ENCODE peak calls at places on chromosome 14, in nine cellular contexts. One of them, this sample, is unnamed.

GRCh38 chr14:64757601-64758000 is 53.4 kb downstream of the PLEKHG3 start:
- DNase-seq in stimulated activated naive CD4-positive, alpha-beta T cell: no peak
- DNase-seq in amniotic stem cell: no peak
- DNase-seq in NCI-H1417: no peak
- DNase-seq in A549: no peak
- DNase-seq in HT1080: no peak
- DNase-seq in activated CD4-positive, alpha-beta T cell treated with anti-CD3 and anti-CD28 coated beads, Interleukin-2, amount 50 U/mL, for 24 hours: no peak
- DNase-seq in stimulated activated CD4-positive, alpha-beta T cell treated with anti-CD3 and anti-CD28 coated beads, TNF-alpha, amount 100 ng/mL, for 1 hour: no peak
- DNase-seq in activated CD8-positive, alpha-beta T cell treated with anti-CD3 and anti-CD28 coated beads, Interleukin-2, amount 10 ng/mL, durations not matched to agents 7 days and 5 days: no peak
- DNase-seq in this sample: no peak

GRCh38 chr14:68486033-68486732 is 306.7 kb downstream of the ZFP36L1 start:
- DNase-seq in stimulated activated naive CD4-positive, alpha-beta T cell: no peak
- DNase-seq in amniotic stem cell: no peak
- DNase-seq in NCI-H1417: no peak
- DNase-seq in A549: no peak
- DNase-seq in HT1080: no peak
- DNase-seq in activated CD4-positive, alpha-beta T cell treated with anti-CD3 and anti-CD28 coated beads, Interleukin-2, amount 50 U/mL, for 24 hours: no peak
- DNase-seq in stimulated activated CD4-positive, alpha-beta T cell treated with anti-CD3 and anti-CD28 coated beads, TNF-alpha, amount 100 ng/mL, for 1 hour: no peak
- DNase-seq in activated CD8-positive, alpha-beta T cell treated with anti-CD3 and anti-CD28 coated beads, Interleukin-2, amount 10 ng/mL, durations not matched to agents 7 days and 5 days: no peak
- DNase-seq in this sample: no peak

GRCh38 chr14:67345583-67345982 is 14.0 kb downstream of the ATP6V1D start:
- DNase-seq in stimulated activated naive CD4-positive, alpha-beta T cell: no peak
- DNase-seq in amniotic stem cell: no peak
- DNase-seq in NCI-H1417: no peak
- DNase-seq in A549: no peak
- DNase-seq in HT1080: no peak
- DNase-seq in activated CD4-positive, alpha-beta T cell treated with anti-CD3 and anti-CD28 coated beads, Interleukin-2, amount 50 U/mL, for 24 hours: no peak
- DNase-seq in stimulated activated CD4-positive, alpha-beta T cell treated with anti-CD3 and anti-CD28 coated beads, TNF-alpha, amount 100 ng/mL, for 1 hour: no peak
- DNase-seq in activated CD8-positive, alpha-beta T cell treated with anti-CD3 and anti-CD28 coated beads, Interleukin-2, amount 10 ng/mL, durations not matched to agents 7 days and 5 days: no peak
- DNase-seq in this sample: no peak

GRCh38 chr14:92277031-92277430 is 45.9 kb upstream of the SLC24A4 start:
- DNase-seq in stimulated activated naive CD4-positive, alpha-beta T cell: no peak
- DNase-seq in amniotic stem cell: no peak
- DNase-seq in NCI-H1417: no peak
- DNase-seq in A549: no peak
- DNase-seq in HT1080: no peak
- DNase-seq in activated CD4-positive, alpha-beta T cell treated with anti-CD3 and anti-CD28 coated beads, Interleukin-2, amount 50 U/mL, for 24 hours: no peak
- DNase-seq in stimulated activated CD4-positive, alpha-beta T cell treated with anti-CD3 and anti-CD28 coated beads, TNF-alpha, amount 100 ng/mL, for 1 hour: no peak
- DNase-seq in activated CD8-positive, alpha-beta T cell treated with anti-CD3 and anti-CD28 coated beads, Interleukin-2, amount 10 ng/mL, durations not matched to agents 7 days and 5 days: no peak
- DNase-seq in this sample: no peak

GRCh38 chr14:31926652-31927347 is 150.3 kb upstream of the ARHGAP5 start:
- DNase-seq in stimulated activated naive CD4-positive, alpha-beta T cell: no peak
- DNase-seq in amniotic stem cell: no peak
- DNase-seq in NCI-H1417: no peak
- DNase-seq in A549: no peak
- DNase-seq in HT1080: no peak
- DNase-seq in activated CD4-positive, alpha-beta T cell treated with anti-CD3 and anti-CD28 coated beads, Interleukin-2, amount 50 U/mL, for 24 hours: no peak
- DNase-seq in stimulated activated CD4-positive, alpha-beta T cell treated with anti-CD3 and anti-CD28 coated beads, TNF-alpha, amount 100 ng/mL, for 1 hour: no peak
- DNase-seq in activated CD8-positive, alpha-beta T cell treated with anti-CD3 and anti-CD28 coated beads, Interleukin-2, amount 10 ng/mL, durations not matched to agents 7 days and 5 days: no peak
- DNase-seq in this sample: no peak

GRCh38 chr14:47297374-47297773 is 378.0 kb downstream of the MDGA2 start:
- DNase-seq in stimulated activated naive CD4-positive, alpha-beta T cell: no peak
- DNase-seq in amniotic stem cell: no peak
- DNase-seq in NCI-H1417: no peak
- DNase-seq in A549: no peak
- DNase-seq in HT1080: no peak
- DNase-seq in activated CD4-positive, alpha-beta T cell treated with anti-CD3 and anti-CD28 coated beads, Interleukin-2, amount 50 U/mL, for 24 hours: no peak
- DNase-seq in stimulated activated CD4-positive, alpha-beta T cell treated with anti-CD3 and anti-CD28 coated beads, TNF-alpha, amount 100 ng/mL, for 1 hour: no peak
- DNase-seq in activated CD8-positive, alpha-beta T cell treated with anti-CD3 and anti-CD28 coated beads, Interleukin-2, amount 10 ng/mL, durations not matched to agents 7 days and 5 days: no peak
- DNase-seq in this sample: no peak

GRCh38 chr14:79100578-79100977 is 930.4 kb downstream of the NRXN3 start:
- DNase-seq in stimulated activated naive CD4-positive, alpha-beta T cell: no peak
- DNase-seq in amniotic stem cell: no peak
- DNase-seq in NCI-H1417: no peak
- DNase-seq in A549: no peak
- DNase-seq in HT1080: no peak
- DNase-seq in activated CD4-positive, alpha-beta T cell treated with anti-CD3 and anti-CD28 coated beads, Interleukin-2, amount 50 U/mL, for 24 hours: no peak
- DNase-seq in stimulated activated CD4-positive, alpha-beta T cell treated with anti-CD3 and anti-CD28 coated beads, TNF-alpha, amount 100 ng/mL, for 1 hour: no peak
- DNase-seq in activated CD8-positive, alpha-beta T cell treated with anti-CD3 and anti-CD28 coated beads, Interleukin-2, amount 10 ng/mL, durations not matched to agents 7 days and 5 days: no peak
- DNase-seq in this sample: no peak

GRCh38 chr14:90698379-90698869 is 117.8 kb downstream of the TTC7B start:
- DNase-seq in stimulated activated naive CD4-positive, alpha-beta T cell: no peak
- DNase-seq in amniotic stem cell: no peak
- DNase-seq in NCI-H1417: peak; percentile 75
- DNase-seq in A549: no peak
- DNase-seq in HT1080: no peak
- DNase-seq in activated CD4-positive, alpha-beta T cell treated with anti-CD3 and anti-CD28 coated beads, Interleukin-2, amount 50 U/mL, for 24 hours: no peak
- DNase-seq in stimulated activated CD4-positive, alpha-beta T cell treated with anti-CD3 and anti-CD28 coated beads, TNF-alpha, amount 100 ng/mL, for 1 hour: no peak
- DNase-seq in activated CD8-positive, alpha-beta T cell treated with anti-CD3 and anti-CD28 coated beads, Interleukin-2, amount 10 ng/mL, durations not matched to agents 7 days and 5 days: no peak
- DNase-seq in this sample: no peak

GRCh38 chr14:91927216-91927615 is 20.3 kb downstream of the FBLN5 start:
- DNase-seq in stimulated activated naive CD4-positive, alpha-beta T cell: no peak
- DNase-seq in amniotic stem cell: no peak
- DNase-seq in NCI-H1417: no peak
- DNase-seq in A549: no peak
- DNase-seq in HT1080: no peak
- DNase-seq in activated CD4-positive, alpha-beta T cell treated with anti-CD3 and anti-CD28 coated beads, Interleukin-2, amount 50 U/mL, for 24 hours: no peak
- DNase-seq in stimulated activated CD4-positive, alpha-beta T cell treated with anti-CD3 and anti-CD28 coated beads, TNF-alpha, amount 100 ng/mL, for 1 hour: no peak
- DNase-seq in activated CD8-positive, alpha-beta T cell treated with anti-CD3 and anti-CD28 coated beads, Interleukin-2, amount 10 ng/mL, durations not matched to agents 7 days and 5 days: no peak
- DNase-seq in this sample: no peak

GRCh38 chr14:68959035-68959434 is 20.1 kb downstream of the ACTN1 start:
- DNase-seq in stimulated activated naive CD4-positive, alpha-beta T cell: no peak
- DNase-seq in amniotic stem cell: no peak
- DNase-seq in NCI-H1417: no peak
- DNase-seq in A549: no peak
- DNase-seq in HT1080: no peak
- DNase-seq in activated CD4-positive, alpha-beta T cell treated with anti-CD3 and anti-CD28 coated beads, Interleukin-2, amount 50 U/mL, for 24 hours: no peak
- DNase-seq in stimulated activated CD4-positive, alpha-beta T cell treated with anti-CD3 and anti-CD28 coated beads, TNF-alpha, amount 100 ng/mL, for 1 hour: no peak
- DNase-seq in activated CD8-positive, alpha-beta T cell treated with anti-CD3 and anti-CD28 coated beads, Interleukin-2, amount 10 ng/mL, durations not matched to agents 7 days and 5 days: no peak
- DNase-seq in this sample: no peak

GRCh38 chr14:54472291-54472690 is 16.5 kb downstream of the GMFB start:
- DNase-seq in stimulated activated naive CD4-positive, alpha-beta T cell: no peak
- DNase-seq in amniotic stem cell: no peak
- DNase-seq in NCI-H1417: no peak
- DNase-seq in A549: no peak
- DNase-seq in HT1080: no peak
- DNase-seq in activated CD4-positive, alpha-beta T cell treated with anti-CD3 and anti-CD28 coated beads, Interleukin-2, amount 50 U/mL, for 24 hours: no peak
- DNase-seq in stimulated activated CD4-positive, alpha-beta T cell treated with anti-CD3 and anti-CD28 coated beads, TNF-alpha, amount 100 ng/mL, for 1 hour: no peak
- DNase-seq in activated CD8-positive, alpha-beta T cell treated with anti-CD3 and anti-CD28 coated beads, Interleukin-2, amount 10 ng/mL, durations not matched to agents 7 days and 5 days: no peak
- DNase-seq in this sample: no peak

GRCh38 chr14:93073833-93074769 is 41.6 kb downstream of the ITPK1 start:
- DNase-seq in stimulated activated naive CD4-positive, alpha-beta T cell: no peak
- DNase-seq in amniotic stem cell: no peak
- DNase-seq in NCI-H1417: no peak
- DNase-seq in A549: no peak
- DNase-seq in HT1080: no peak
- DNase-seq in activated CD4-positive, alpha-beta T cell treated with anti-CD3 and anti-CD28 coated beads, Interleukin-2, amount 50 U/mL, for 24 hours: no peak
- DNase-seq in stimulated activated CD4-positive, alpha-beta T cell treated with anti-CD3 and anti-CD28 coated beads, TNF-alpha, amount 100 ng/mL, for 1 hour: no peak
- DNase-seq in activated CD8-positive, alpha-beta T cell treated with anti-CD3 and anti-CD28 coated beads, Interleukin-2, amount 10 ng/mL, durations not matched to agents 7 days and 5 days: peak; percentile 39
- DNase-seq in this sample: no peak

GRCh38 chr14:52052991-52053390 is 15.9 kb downstream of the NID2 start:
- DNase-seq in stimulated activated naive CD4-positive, alpha-beta T cell: no peak
- DNase-seq in amniotic stem cell: no peak
- DNase-seq in NCI-H1417: no peak
- DNase-seq in A549: no peak
- DNase-seq in HT1080: no peak
- DNase-seq in activated CD4-positive, alpha-beta T cell treated with anti-CD3 and anti-CD28 coated beads, Interleukin-2, amount 50 U/mL, for 24 hours: no peak
- DNase-seq in stimulated activated CD4-positive, alpha-beta T cell treated with anti-CD3 and anti-CD28 coated beads, TNF-alpha, amount 100 ng/mL, for 1 hour: no peak
- DNase-seq in activated CD8-positive, alpha-beta T cell treated with anti-CD3 and anti-CD28 coated beads, Interleukin-2, amount 10 ng/mL, durations not matched to agents 7 days and 5 days: no peak
- DNase-seq in this sample: no peak

GRCh38 chr14:70943838-70944237 is 36.6 kb downstream of the PCNX1 start:
- DNase-seq in stimulated activated naive CD4-positive, alpha-beta T cell: no peak
- DNase-seq in amniotic stem cell: no peak
- DNase-seq in NCI-H1417: no peak
- DNase-seq in A549: peak; percentile 17
- DNase-seq in HT1080: no peak
- DNase-seq in activated CD4-positive, alpha-beta T cell treated with anti-CD3 and anti-CD28 coated beads, Interleukin-2, amount 50 U/mL, for 24 hours: no peak
- DNase-seq in stimulated activated CD4-positive, alpha-beta T cell treated with anti-CD3 and anti-CD28 coated beads, TNF-alpha, amount 100 ng/mL, for 1 hour: no peak
- DNase-seq in activated CD8-positive, alpha-beta T cell treated with anti-CD3 and anti-CD28 coated beads, Interleukin-2, amount 10 ng/mL, durations not matched to agents 7 days and 5 days: no peak
- DNase-seq in this sample: no peak

GRCh38 chr14:96997996-96998395 is 200.8 kb downstream of the VRK1 start:
- DNase-seq in stimulated activated naive CD4-positive, alpha-beta T cell: no peak
- DNase-seq in amniotic stem cell: no peak
- DNase-seq in NCI-H1417: no peak
- DNase-seq in A549: no peak
- DNase-seq in HT1080: no peak
- DNase-seq in activated CD4-positive, alpha-beta T cell treated with anti-CD3 and anti-CD28 coated beads, Interleukin-2, amount 50 U/mL, for 24 hours: no peak
- DNase-seq in stimulated activated CD4-positive, alpha-beta T cell treated with anti-CD3 and anti-CD28 coated beads, TNF-alpha, amount 100 ng/mL, for 1 hour: no peak
- DNase-seq in activated CD8-positive, alpha-beta T cell treated with anti-CD3 and anti-CD28 coated beads, Interleukin-2, amount 10 ng/mL, durations not matched to agents 7 days and 5 days: no peak
- DNase-seq in this sample: no peak

GRCh38 chr14:82441270-82441669 is 907.6 kb upstream of the SEL1L start:
- DNase-seq in stimulated activated naive CD4-positive, alpha-beta T cell: no peak
- DNase-seq in amniotic stem cell: no peak
- DNase-seq in NCI-H1417: no peak
- DNase-seq in A549: no peak
- DNase-seq in HT1080: no peak
- DNase-seq in activated CD4-positive, alpha-beta T cell treated with anti-CD3 and anti-CD28 coated beads, Interleukin-2, amount 50 U/mL, for 24 hours: no peak
- DNase-seq in stimulated activated CD4-positive, alpha-beta T cell treated with anti-CD3 and anti-CD28 coated beads, TNF-alpha, amount 100 ng/mL, for 1 hour: no peak
- DNase-seq in activated CD8-positive, alpha-beta T cell treated with anti-CD3 and anti-CD28 coated beads, Interleukin-2, amount 10 ng/mL, durations not matched to agents 7 days and 5 days: no peak
- DNase-seq in this sample: no peak

This sample was measured in effector CD4-positive, alpha-beta T cell.